ENCODE peak calls at places on chromosomes 2 and 18, in five cellular contexts. One of them, this sample, is unnamed.

GRCh38 chr2:75896779-75897366 is 186.2 kb upstream of the GCFC2 start:
- DNase-seq in IMR-90: no peak
- DNase-seq in SK-N-SH: peak
- DNase-seq in K562: peak
- DNase-seq in HepG2: peak
- DNase-seq in this sample: no peak

GRCh38 chr2:181393472-181393871 is 63.7 kb upstream of the ITGA4 start:
- DNase-seq in IMR-90: peak
- DNase-seq in SK-N-SH: peak
- DNase-seq in K562: no peak
- DNase-seq in HepG2: peak
- DNase-seq in this sample: no peak

GRCh38 chr2:71530246-71530986 is 77.1 kb downstream of the DYSF start:
- DNase-seq in IMR-90: peak
- DNase-seq in SK-N-SH: peak
- DNase-seq in K562: peak
- DNase-seq in HepG2: peak
- DNase-seq in this sample: no peak

GRCh38 chr2:68921646-68922045 is 31.0 kb downstream of the GKN2 start:
- DNase-seq in IMR-90: peak
- DNase-seq in SK-N-SH: no peak
- DNase-seq in K562: no peak
- DNase-seq in HepG2: no peak
- DNase-seq in this sample: no peak

GRCh38 chr2:106147159-106147558 is 46.9 kb downstream of the UXS1 start:
- DNase-seq in IMR-90: peak
- DNase-seq in SK-N-SH: no peak
- DNase-seq in K562: no peak
- DNase-seq in HepG2: peak
- DNase-seq in this sample: no peak

GRCh38 chr18:48844271-48844670 is 106.5 kb downstream of the SMAD7 start:
- DNase-seq in IMR-90: no peak
- DNase-seq in SK-N-SH: no peak
- DNase-seq in K562: no peak
- DNase-seq in HepG2: no peak
- DNase-seq in this sample: no peak

GRCh38 chr2:172021074-172021931 is 21.6 kb downstream of the METAP1D start:
- DNase-seq in IMR-90: peak
- DNase-seq in SK-N-SH: no peak
- DNase-seq in K562: peak
- DNase-seq in HepG2: peak
- DNase-seq in this sample: no peak

GRCh38 chr2:25977768-25978167 is 4.5 kb downstream of the KIF3C start:
- DNase-seq in IMR-90: peak
- DNase-seq in SK-N-SH: no peak
- DNase-seq in K562: no peak
- DNase-seq in HepG2: peak
- DNase-seq in this sample: no peak

GRCh38 chr2:66872926-66873714 is 438.2 kb downstream of the MEIS1 start:
- DNase-seq in IMR-90: no peak
- DNase-seq in SK-N-SH: no peak
- DNase-seq in K562: no peak
- DNase-seq in HepG2: no peak
- DNase-seq in this sample: no peak

GRCh38 chr2:69510204-69510603 is 73.0 kb upstream of the NFU1 start:
- DNase-seq in IMR-90: no peak
- DNase-seq in SK-N-SH: no peak
- DNase-seq in K562: no peak
- DNase-seq in HepG2: no peak
- DNase-seq in this sample: no peak

GRCh38 chr2:218622606-218623238 is 15.0 kb downstream of the PLCD4 start:
- DNase-seq in IMR-90: peak
- DNase-seq in SK-N-SH: no peak
- DNase-seq in K562: no peak
- DNase-seq in HepG2: no peak
- DNase-seq in this sample: no peak

GRCh38 chr2:39107724-39108273 is 13.1 kb downstream of the SOS1 start:
- DNase-seq in IMR-90: no peak
- DNase-seq in SK-N-SH: peak
- DNase-seq in K562: no peak
- DNase-seq in HepG2: no peak
- DNase-seq in this sample: no peak
- TF ChIP-seq MXI1 in IMR-90: no peak
- TF ChIP-seq MXI1 in SK-N-SH: peak
- TF ChIP-seq MXI1 in K562: no peak
- TF ChIP-seq MXI1 in HepG2: no peak
- TF ChIP-seq MXI1 in this sample: no peak

GRCh38 chr2:240644171-240644651 is 18.9 kb downstream of the GPR35 start:
- DNase-seq in IMR-90: no peak
- DNase-seq in SK-N-SH: peak
- DNase-seq in K562: no peak
- DNase-seq in HepG2: no peak
- DNase-seq in this sample: no peak

GRCh38 chr2:240643811-240644150 is 18.5 kb downstream of the GPR35 start:
- DNase-seq in IMR-90: no peak
- DNase-seq in SK-N-SH: no peak
- DNase-seq in K562: no peak
- DNase-seq in HepG2: no peak
- DNase-seq in this sample: no peak

GRCh38 chr2:240642061-240642805 is 17.0 kb downstream of the GPR35 start:
- DNase-seq in IMR-90: no peak
- DNase-seq in SK-N-SH: peak
- DNase-seq in K562: no peak
- DNase-seq in HepG2: no peak
- DNase-seq in this sample: no peak

GRCh38 chr2:240643093-240643810 is 18.0 kb downstream of the GPR35 start:
- DNase-seq in IMR-90: no peak
- DNase-seq in SK-N-SH: peak
- DNase-seq in K562: no peak
- DNase-seq in HepG2: no peak
- DNase-seq in this sample: no peak

GRCh38 chr2:240642806-240643092 is 17.5 kb downstream of the GPR35 start:
- DNase-seq in IMR-90: no peak
- DNase-seq in SK-N-SH: no peak
- DNase-seq in K562: no peak
- DNase-seq in HepG2: no peak
- DNase-seq in this sample: no peak
- TF ChIP-seq MXI1 in IMR-90: no peak
- TF ChIP-seq MXI1 in SK-N-SH: no peak
- TF ChIP-seq MXI1 in K562: no peak
- TF ChIP-seq MXI1 in HepG2: no peak
- TF ChIP-seq MXI1 in this sample: no peak

GRCh38 chr2:120765911-120766757 is 30.5 kb downstream of the GLI2 start:
- DNase-seq in IMR-90: peak
- DNase-seq in SK-N-SH: peak
- DNase-seq in K562: no peak
- DNase-seq in HepG2: no peak
- DNase-seq in this sample: no peak
- TF ChIP-seq MXI1 in IMR-90: no peak
- TF ChIP-seq MXI1 in SK-N-SH: no peak
- TF ChIP-seq MXI1 in K562: no peak
- TF ChIP-seq MXI1 in HepG2: no peak
- TF ChIP-seq MXI1 in this sample: no peak

GRCh38 chr2:159071190-159071915 is 102.9 kb downstream of the TANC1 start:
- DNase-seq in IMR-90: peak
- DNase-seq in SK-N-SH: no peak
- DNase-seq in K562: no peak
- DNase-seq in HepG2: no peak
- DNase-seq in this sample: no peak

GRCh38 chr2:159069229-159069628 is 100.8 kb downstream of the TANC1 start:
- DNase-seq in IMR-90: no peak
- DNase-seq in SK-N-SH: no peak
- DNase-seq in K562: no peak
- DNase-seq in HepG2: no peak
- DNase-seq in this sample: no peak

GRCh38 chr2:159072795-159073194 is 104.4 kb downstream of the TANC1 start:
- DNase-seq in IMR-90: peak
- DNase-seq in SK-N-SH: no peak
- DNase-seq in K562: no peak
- DNase-seq in HepG2: no peak
- DNase-seq in this sample: no peak

GRCh38 chr2:159073256-159073655 is 104.8 kb downstream of the TANC1 start:
- DNase-seq in IMR-90: peak
- DNase-seq in SK-N-SH: no peak
- DNase-seq in K562: no peak
- DNase-seq in HepG2: no peak
- DNase-seq in this sample: no peak

GRCh38 chr2:159070235-159070634 is 101.8 kb downstream of the TANC1 start:
- DNase-seq in IMR-90: no peak
- DNase-seq in SK-N-SH: no peak
- DNase-seq in K562: no peak
- DNase-seq in HepG2: peak
- DNase-seq in this sample: no peak
- TF ChIP-seq MXI1 in IMR-90: no peak
- TF ChIP-seq MXI1 in SK-N-SH: no peak
- TF ChIP-seq MXI1 in K562: no peak
- TF ChIP-seq MXI1 in HepG2: no peak
- TF ChIP-seq MXI1 in this sample: no peak

GRCh38 chr2:241270531-241270930 is 44.9 kb downstream of the HDLBP start:
- DNase-seq in IMR-90: no peak
- DNase-seq in SK-N-SH: no peak
- DNase-seq in K562: no peak
- DNase-seq in HepG2: no peak
- DNase-seq in this sample: no peak
- TF ChIP-seq MXI1 in IMR-90: no peak
- TF ChIP-seq MXI1 in SK-N-SH: no peak
- TF ChIP-seq MXI1 in K562: no peak
- TF ChIP-seq MXI1 in HepG2: no peak
- TF ChIP-seq MXI1 in this sample: no peak

GRCh38 chr2:10946394-10946793 is 34.7 kb downstream of the KCNF1 start:
- DNase-seq in IMR-90: no peak
- DNase-seq in SK-N-SH: no peak
- DNase-seq in K562: no peak
- DNase-seq in HepG2: no peak
- DNase-seq in this sample: no peak

GRCh38 chr2:10948606-10949230 is 37.0 kb downstream of the KCNF1 start:
- DNase-seq in IMR-90: no peak
- DNase-seq in SK-N-SH: no peak
- DNase-seq in K562: no peak
- DNase-seq in HepG2: no peak
- DNase-seq in this sample: no peak

GRCh38 chr2:10944799-10945198 is 33.1 kb downstream of the KCNF1 start:
- DNase-seq in IMR-90: no peak
- DNase-seq in SK-N-SH: no peak
- DNase-seq in K562: no peak
- DNase-seq in HepG2: no peak
- DNase-seq in this sample: no peak

GRCh38 chr2:10948165-10948564 is 36.4 kb downstream of the KCNF1 start:
- DNase-seq in IMR-90: no peak
- DNase-seq in SK-N-SH: no peak
- DNase-seq in K562: no peak
- DNase-seq in HepG2: no peak
- DNase-seq in this sample: no peak

GRCh38 chr2:10947005-10947440 is 35.3 kb downstream of the KCNF1 start:
- DNase-seq in IMR-90: peak
- DNase-seq in SK-N-SH: no peak
- DNase-seq in K562: no peak
- DNase-seq in HepG2: no peak
- DNase-seq in this sample: no peak
- TF ChIP-seq MXI1 in IMR-90: peak
- TF ChIP-seq MXI1 in SK-N-SH: no peak
- TF ChIP-seq MXI1 in K562: no peak
- TF ChIP-seq MXI1 in HepG2: no peak
- TF ChIP-seq MXI1 in this sample: no peak

GRCh38 chr18:59915606-59916005 is 15.8 kb downstream of the PMAIP1 start:
- DNase-seq in IMR-90: peak
- DNase-seq in SK-N-SH: no peak
- DNase-seq in K562: no peak
- DNase-seq in HepG2: no peak
- DNase-seq in this sample: no peak

GRCh38 chr18:59916746-59917145 is 16.9 kb downstream of the PMAIP1 start:
- DNase-seq in IMR-90: no peak
- DNase-seq in SK-N-SH: no peak
- DNase-seq in K562: no peak
- DNase-seq in HepG2: no peak
- DNase-seq in this sample: no peak

GRCh38 chr18:59917422-59917821 is 17.6 kb downstream of the PMAIP1 start:
- DNase-seq in IMR-90: peak
- DNase-seq in SK-N-SH: no peak
- DNase-seq in K562: peak
- DNase-seq in HepG2: no peak
- DNase-seq in this sample: no peak

GRCh38 chr18:59919026-59919425 is 19.2 kb downstream of the PMAIP1 start:
- DNase-seq in IMR-90: no peak
- DNase-seq in SK-N-SH: no peak
- DNase-seq in K562: no peak
- DNase-seq in HepG2: no peak
- DNase-seq in this sample: no peak

GRCh38 chr18:59918320-59918755 is 18.5 kb downstream of the PMAIP1 start:
- DNase-seq in IMR-90: peak
- DNase-seq in SK-N-SH: peak
- DNase-seq in K562: peak
- DNase-seq in HepG2: no peak
- DNase-seq in this sample: peak
- TF ChIP-seq MXI1 in IMR-90: no peak
- TF ChIP-seq MXI1 in SK-N-SH: no peak
- TF ChIP-seq MXI1 in K562: no peak
- TF ChIP-seq MXI1 in HepG2: no peak
- TF ChIP-seq MXI1 in this sample: no peak

DNA sequence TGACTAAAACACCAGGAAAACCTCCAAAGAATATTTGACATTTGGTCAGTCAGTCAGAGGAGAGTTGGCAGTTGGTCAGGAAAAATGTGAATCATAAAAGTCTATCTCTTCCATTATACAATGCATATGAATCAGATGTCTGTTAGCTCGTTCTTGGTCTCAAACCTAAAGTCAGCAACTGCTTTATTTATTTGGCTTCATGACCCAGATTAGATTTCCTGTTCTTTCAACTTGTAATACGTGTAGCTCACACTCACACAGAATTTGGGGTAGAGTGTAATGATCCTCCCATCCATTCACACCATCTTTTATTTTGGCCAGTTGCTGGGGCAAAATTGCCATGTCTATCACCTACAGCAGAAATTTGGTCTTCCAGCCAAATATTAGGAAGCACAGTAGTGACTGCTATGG is 81.9 kb upstream of the COL5A2 start:
- DNase-seq in IMR-90: peak
- DNase-seq in SK-N-SH: no peak
- DNase-seq in K562: no peak
- DNase-seq in HepG2: no peak
- DNase-seq in this sample: no peak
- TF ChIP-seq MXI1 in IMR-90: no peak
- TF ChIP-seq MXI1 in SK-N-SH: no peak
- TF ChIP-seq MXI1 in K562: no peak
- TF ChIP-seq MXI1 in HepG2: no peak
- TF ChIP-seq MXI1 in this sample: no peak

This sample was measured in GM12878.